ENCODE peak calls at places on chromosome 21, in four cellular contexts. D is tibial nerve, F is tibial artery, L is H1. T is an unnamed sample.

GRCh38 chr21:38140192-38140905 is 116.4 kb upstream of the KCNJ15 start:
- DNase-seq in D (no peak), F (peak), L (no peak), T (no peak)

GRCh38 chr21:35925497-35925896 is 134.8 kb downstream of the SETD4 start:
- DNase-seq in D (no peak), L (no peak), F (no peak), T (no peak)

GRCh38 chr21:18398843-18399242 is 4.7 kb downstream of the TMPRSS15 start:
- DNase-seq in F (no peak), L (no peak), D (no peak), T (no peak)

GRCh38 chr21:44870748-44871495 is 2.6 kb downstream of the PTTG1IP start:
- DNase-seq in F (peak), L (no peak), D (no peak), T (no peak)

GRCh38 chr21:46393941-46394818 is 64.5 kb upstream of the DIP2A start:
- DNase-seq in F (no peak), D (no peak), L (no peak), T (peak)

GRCh38 chr21:36747815-36748381 is 49.0 kb downstream of the SIM2 start:
- DNase-seq in L (peak), D (no peak), F (no peak), T (peak)

GRCh38 chr21:42193131-42193671 is 25.7 kb upstream of the ABCG1 start:
- DNase-seq in L (no peak), D (no peak), F (no peak), T (peak)

GRCh38 chr21:36891692-36892091 is 74.8 kb downstream of the HLCS start:
- DNase-seq in D (no peak), F (no peak), L (no peak), T (no peak)

GRCh38 chr21:24223625-24224024 is 1383.7 kb downstream of the MRPL39 start:
- DNase-seq in D (no peak), L (no peak), F (no peak), T (no peak)

GRCh38 chr21:30227633-30228404 is 11.9 kb upstream of the CLDN8 start:
- DNase-seq in F (no peak), L (no peak), D (no peak), T (no peak)

GRCh38 chr21:20330652-20331051 is 667.6 kb upstream of the NCAM2 start:
- DNase-seq in D (no peak), L (no peak), F (no peak), T (no peak)

GRCh38 chr21:29585462-29585861 is 286.7 kb downstream of the BACH1 start:
- DNase-seq in F (no peak), L (no peak), D (no peak), T (no peak)

GRCh38 chr21:33964706-33965325 is 49.2 kb upstream of the ATP5PO start:
- DNase-seq in F (no peak), D (no peak), L (no peak), T (no peak)

GRCh38 chr21:27812279-27812678 is 845.4 kb upstream of the ADAMTS5 start:
- DNase-seq in D (no peak), L (no peak), F (no peak), T (no peak)

GRCh38 chr21:44506279-44507255 is 33.4 kb downstream of the KRTAP10-1 start:
- DNase-seq in D (no peak), L (no peak), F (no peak), T (no peak)

GRCh38 chr21:43970551-43970950 is 41.6 kb upstream of the TRAPPC10 start:
- DNase-seq in L (no peak), D (no peak), F (no peak), T (no peak)

GRCh38 chr21:45594721-45595489 is 48.6 kb upstream of the PCBP3 start:
- DNase-seq in F (no peak), D (no peak), L (no peak), T (no peak)

T was measured in natural killer cell.